ENCODE peak calls at places on chromosomes 5 and 9, in four cellular contexts. H is keratinocyte, Z is GM12878, N is fibroblast of lung. Q is an unnamed sample. For H4K20me1 and H3K79me2, the result is how much of the 10 kb centered on the place peaks cover.

GRCh38 chr9:14313378-14313940 is 482 bp downstream of the NFIB start:
- DNase-seq in H (no peak), Z (no peak), N (peak), Q (peak)

GRCh38 chr9:111966851-111967250 is 70.2 kb downstream of the UGCG start:
- DNase-seq in H (no peak), Z (no peak), N (no peak), Q (no peak)

GRCh38 chr5:111584651-111585050 is 72.3 kb upstream of the STARD4 start:
- DNase-seq in H (no peak), Z (no peak), N (peak), Q (peak)

GRCh38 chr5:149731332-149731616 is 1.2 kb downstream of the PPARGC1B start:
- DNase-seq in H (no peak), Z (no peak), N (no peak), Q (no peak)

GRCh38 chr5:1514027-1514818 is 9.5 kb downstream of the LPCAT1 start:
- DNase-seq in H (no peak), Z (no peak), N (no peak), Q (no peak)

GRCh38 chr5:68067353-68067752 is 148.2 kb upstream of the PIK3R1 start:
- DNase-seq in H (no peak), Z (no peak), N (no peak), Q (no peak)

GRCh38 chr9:4422495-4422894 is 67.8 kb upstream of the SLC1A1 start:
- DNase-seq in H (no peak), Z (no peak), N (no peak), Q (no peak)

GRCh38 chr9:32698706-32699277 is 63.3 kb upstream of the TAF1L start:
- DNase-seq in H (no peak), Z (no peak), N (peak), Q (peak)

GRCh38 chr9:36625006-36625600 is 52.4 kb downstream of the MELK start:
- DNase-seq in H (no peak), Z (no peak), N (peak), Q (peak)

GRCh38 chr5:135185461-135186075 is 151.5 kb upstream of the PITX1 start:
- DNase-seq in H (no peak), Z (no peak), N (peak), Q (no peak)

DNA sequence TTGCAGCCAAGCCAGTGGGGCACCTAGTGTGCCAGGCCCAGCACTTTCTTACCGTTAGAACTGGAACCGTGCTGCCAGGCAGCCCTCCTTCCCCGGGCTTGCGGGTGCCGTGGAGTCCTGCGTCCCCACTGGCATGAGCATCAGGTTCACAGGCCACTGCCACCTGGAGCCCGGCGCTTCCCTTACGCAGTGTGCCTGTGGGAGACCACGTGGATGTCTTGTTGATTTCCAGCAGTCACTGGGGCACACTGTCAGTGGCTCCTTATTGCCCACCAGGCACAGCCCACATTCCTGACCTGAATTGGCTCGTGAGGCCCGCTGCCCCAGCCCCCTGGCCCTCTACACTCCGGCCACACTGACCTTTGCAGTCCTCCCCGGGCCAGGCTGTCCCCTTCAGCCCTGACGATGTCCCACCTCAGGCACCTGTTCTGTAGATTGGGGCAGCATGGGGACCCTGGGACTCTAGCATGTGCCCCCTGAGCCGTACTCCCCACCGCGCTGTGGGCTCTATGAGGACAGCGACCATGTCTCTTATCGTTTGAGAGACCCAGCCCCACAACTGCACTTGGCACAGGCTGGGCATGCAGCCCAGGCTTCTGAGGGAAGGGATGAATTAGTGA is 10.4 kb upstream of the CEL start:
- DNase-seq in H (no peak), Z (no peak), N (no peak), Q (no peak)
- H4K20me1 ChIP-seq in H (under half), Z (under half), N (under half), Q (under half)

GRCh38 chr5:75666801-75667200 is 50.4 kb downstream of the POC5 start:
- DNase-seq in H (no peak), Z (no peak), N (peak), Q (no peak)
- H3K4me2 ChIP-seq in H (no peak), Z (no peak), N (no peak), Q (no peak)

GRCh38 chr5:72109625-72110024 is 2.4 kb downstream of the MAP1B start:
- DNase-seq in H (no peak), Z (no peak), N (peak), Q (no peak)
- H3K79me2 ChIP-seq in H (under half), Z (under half), N (half or more), Q (under half)

GRCh38 chr5:173615884-173616576 is 420 bp downstream of the BOD1 start:
- DNase-seq in H (no peak), Z (peak), N (peak), Q (peak)

GRCh38 chr5:173616577-173617118 is at the start of gene BOD1:
- DNase-seq in H (peak), Z (peak), N (peak), Q (peak)

GRCh38 chr5:173612948-173613347 is 3.5 kb downstream of the BOD1 start:
- DNase-seq in H (no peak), Z (no peak), N (no peak), Q (no peak)

GRCh38 chr5:173613433-173614144 is 2.9 kb downstream of the BOD1 start:
- DNase-seq in H (no peak), Z (no peak), N (no peak), Q (no peak)

GRCh38 chr5:173614591-173614990 is 1.9 kb downstream of the BOD1 start:
- DNase-seq in H (no peak), Z (no peak), N (no peak), Q (no peak)
- H4K20me1 ChIP-seq in H (under half), Z (under half), N (under half), Q (half or more)

GRCh38 chr5:128412145-128412930 is 125.7 kb downstream of the FBN2 start:
- DNase-seq in H (no peak), Z (no peak), N (peak), Q (no peak)

GRCh38 chr5:128407956-128408355 is 130.1 kb downstream of the FBN2 start:
- DNase-seq in H (no peak), Z (no peak), N (no peak), Q (no peak)

GRCh38 chr5:128408622-128409021 is 129.4 kb downstream of the FBN2 start:
- DNase-seq in H (no peak), Z (no peak), N (peak), Q (no peak)

GRCh38 chr5:128406863-128407262 is 131.2 kb downstream of the FBN2 start:
- DNase-seq in H (no peak), Z (no peak), N (no peak), Q (no peak)

GRCh38 chr5:128409401-128409800 is 128.6 kb downstream of the FBN2 start:
- DNase-seq in H (no peak), Z (no peak), N (peak), Q (no peak)
- H3K4me2 ChIP-seq in H (peak), Z (no peak), N (no peak), Q (no peak)

GRCh38 chr5:78638423-78638822 is 10.1 kb downstream of the LHFPL2 start:
- DNase-seq in H (peak), Z (no peak), N (peak), Q (peak)

GRCh38 chr5:78636682-78637081 is 11.9 kb downstream of the LHFPL2 start:
- DNase-seq in H (no peak), Z (no peak), N (no peak), Q (no peak)

GRCh38 chr5:78639811-78640210 is 8.8 kb downstream of the LHFPL2 start:
- DNase-seq in H (no peak), Z (no peak), N (no peak), Q (no peak)

GRCh38 chr5:78638973-78639669 is 9.5 kb downstream of the LHFPL2 start:
- DNase-seq in H (no peak), Z (no peak), N (no peak), Q (no peak)

DNA sequence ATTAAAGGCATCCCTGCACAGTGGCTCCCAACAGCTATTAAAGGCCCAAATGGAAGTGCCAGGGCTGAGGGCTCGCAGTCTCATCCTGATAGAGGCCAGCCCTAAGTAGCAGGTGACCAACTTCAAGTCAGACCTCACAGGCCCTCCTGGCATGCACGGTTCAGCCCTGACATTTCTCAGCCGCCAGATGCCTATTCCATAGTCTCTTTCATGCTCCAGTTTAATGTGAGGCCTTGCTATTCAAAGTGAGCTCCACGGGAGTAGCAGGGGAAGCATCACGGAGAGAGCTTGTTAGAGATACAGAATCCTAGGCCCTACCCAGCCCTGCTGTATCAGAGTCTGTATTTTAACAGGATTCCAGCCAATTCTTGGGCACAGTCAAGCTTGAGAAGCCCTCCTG is 11.1 kb downstream of the LHFPL2 start:
- DNase-seq in H (no peak), Z (no peak), N (no peak), Q (no peak)
- H3K79me2 ChIP-seq in H (half or more), Z (under half), N (under half), Q (half or more)

Q was measured in PC-3.